ENCODE peak calls at places on chromosomes 11 and 22, in six cellular contexts. I, A, B, R, X and P are unnamed samples.

GRCh38 chr11:8263109-8263768 is 439 bp downstream of the LMO1 start:
- DNase-seq in I (no peak), A (no peak), B (no peak), R (no peak), X (no peak), P (no peak)

GRCh38 chr11:62466444-62466843 is 47.6 kb downstream of the SCGB1A1 start:
- DNase-seq in I (peak; percentile 59), A (no peak), B (no peak), R (no peak), X (no peak), P (no peak)

GRCh38 chr11:128905345-128906184 is 14.4 kb downstream of the KCNJ5 start:
- DNase-seq in I (peak; percentile 15), A (no peak), B (no peak), R (no peak), X (peak; percentile 70), P (peak; percentile 86)

GRCh38 chr22:27791494-27792241 is 9.9 kb downstream of the MN1 start:
- DNase-seq in I (no peak), A (no peak), B (no peak), R (no peak), X (no peak), P (no peak)

GRCh38 chr11:86575208-86575855 is 97.1 kb downstream of the ME3 start:
- DNase-seq in I (no peak), A (no peak), B (no peak), R (no peak), X (no peak), P (no peak)

GRCh38 chr11:82326853-82327252 is 406.8 kb downstream of the FAM181B start:
- DNase-seq in I (no peak), A (no peak), B (no peak), R (no peak), X (no peak), P (no peak)

GRCh38 chr11:94657629-94658028 is 90.5 kb downstream of the PIWIL4 start:
- DNase-seq in I (no peak), A (no peak), B (no peak), R (no peak), X (no peak), P (no peak)

GRCh38 chr11:45919806-45920530 is 2.3 kb upstream of the PEX16 start:
- DNase-seq in I (no peak), A (peak; percentile 34), B (no peak), R (no peak), X (no peak), P (no peak)

GRCh38 chr11:7281083-7281482 is 29.4 kb downstream of the SYT9 start:
- DNase-seq in I (no peak), A (peak; percentile 4), B (peak; percentile 20), R (no peak), X (no peak), P (no peak)

GRCh38 chr11:2580444-2581050 is 119.2 kb downstream of the KCNQ1OT1 start:
- DNase-seq in I (no peak), A (no peak), B (no peak), R (no peak), X (no peak), P (no peak)

GRCh38 chr11:2582436-2582931 is 117.3 kb downstream of the KCNQ1OT1 start:
- DNase-seq in I (no peak), A (no peak), B (no peak), R (no peak), X (no peak), P (no peak)

GRCh38 chr11:2581151-2581930 is 118.5 kb downstream of the KCNQ1OT1 start:
- DNase-seq in I (no peak), A (no peak), B (no peak), R (no peak), X (no peak), P (no peak)

GRCh38 chr11:2582958-2583604 is 116.7 kb downstream of the KCNQ1OT1 start:
- DNase-seq in I (no peak), A (no peak), B (no peak), R (no peak), X (no peak), P (no peak)

DNA sequence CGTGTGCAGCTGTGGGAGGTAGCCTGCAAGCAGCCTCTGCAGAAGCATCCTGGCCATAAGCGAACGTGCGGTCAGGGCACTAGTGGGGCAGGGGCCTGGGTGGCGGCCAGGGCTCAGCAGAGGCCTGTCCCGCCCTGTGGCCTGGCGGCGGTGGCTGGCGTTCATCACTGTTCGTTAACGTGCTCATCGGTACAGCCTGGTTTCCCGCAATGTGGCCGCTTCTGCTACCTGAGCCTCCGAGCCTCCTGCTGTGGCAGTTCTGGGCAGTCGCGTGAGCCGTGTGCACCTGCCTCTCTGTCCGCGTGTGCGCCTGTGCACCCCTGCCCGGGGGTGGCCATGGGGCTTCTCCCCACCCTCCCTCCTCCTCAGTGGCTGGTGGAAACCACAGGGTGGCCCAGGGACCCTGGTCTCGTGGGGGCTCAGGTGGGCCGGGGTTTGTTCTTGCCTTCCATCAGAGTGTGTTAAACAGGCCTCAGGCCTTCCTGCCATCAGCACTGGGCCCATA is 117.8 kb downstream of the KCNQ1OT1 start:
- DNase-seq in I (no peak), A (no peak), B (no peak), R (no peak), X (no peak), P (no peak)
- TF ChIP-seq MYC in I (no peak), A (no peak), B (no peak), R (no peak), X (no peak), P (no peak)

DNA sequence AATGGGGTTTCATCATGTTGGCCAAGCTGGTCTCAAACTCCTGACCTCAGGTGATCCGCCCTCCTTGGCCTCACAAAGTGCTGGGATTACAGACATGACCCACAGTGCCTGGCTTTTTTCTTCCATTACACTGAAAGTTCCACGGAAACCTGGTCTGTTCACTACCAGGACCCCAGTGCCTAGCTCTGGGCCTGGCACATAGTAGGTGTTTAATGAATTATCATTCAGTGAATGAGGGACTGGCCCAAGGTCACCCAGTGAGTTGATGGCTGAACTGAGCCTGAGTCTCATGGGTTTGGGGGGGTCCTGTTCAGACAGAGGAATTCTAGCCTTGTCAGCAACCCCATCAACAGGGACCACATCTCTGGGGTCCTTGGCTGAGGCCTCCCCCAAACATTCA is 3.1 kb downstream of the C11orf86 start:
- DNase-seq in I (no peak), A (no peak), B (no peak), R (no peak), X (no peak), P (no peak)
- TF ChIP-seq MAX in I (no peak), A (no peak), B (no peak), R (no peak), X (no peak), P (no peak)

DNA sequence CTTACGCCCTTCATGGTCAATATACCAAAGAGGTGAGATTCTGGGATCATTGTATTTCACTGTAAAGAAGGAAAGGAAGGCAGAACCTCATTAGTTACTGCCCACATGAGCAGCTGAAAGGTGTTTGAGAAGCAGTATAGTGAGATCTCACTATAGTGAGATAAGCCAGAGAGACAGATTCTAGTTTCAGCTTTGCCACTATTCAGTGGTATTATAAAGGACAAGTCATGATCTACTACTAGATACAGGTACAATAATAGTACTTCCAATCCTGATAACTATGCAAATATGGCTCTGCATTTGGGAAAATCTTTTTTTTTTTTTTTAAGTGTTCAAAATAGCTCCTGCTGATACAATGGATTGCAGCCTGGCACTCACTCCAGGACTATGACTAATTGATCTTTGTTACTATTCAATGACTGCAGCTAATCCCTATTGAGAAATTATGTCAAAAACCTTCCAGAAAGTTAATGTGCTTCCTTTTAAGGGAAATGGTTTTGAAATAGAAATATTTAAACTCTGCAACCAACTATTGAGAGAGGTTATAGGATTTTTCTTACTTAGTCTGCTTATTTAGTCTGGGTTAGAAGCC is 8.3 kb upstream of the DLAT start:
- DNase-seq in I (no peak), A (no peak), B (peak; percentile 58), R (no peak), X (no peak), P (peak; percentile 23)
- TF ChIP-seq MYC in I (no peak), A (no peak), B (no peak), R (no peak), X (no peak), P (no peak)

GRCh38 chr11:70525466-70525865 is 127.1 kb downstream of the CTTN start:
- DNase-seq in I (no peak), A (no peak), B (no peak), R (no peak), X (no peak), P (no peak)

GRCh38 chr11:70525006-70525405 is 126.7 kb downstream of the CTTN start:
- DNase-seq in I (no peak), A (no peak), B (no peak), R (no peak), X (no peak), P (no peak)

GRCh38 chr11:70527046-70527395 is 128.7 kb downstream of the CTTN start:
- DNase-seq in I (no peak), A (no peak), B (no peak), R (no peak), X (no peak), P (no peak)

GRCh38 chr11:70527429-70528045 is 129.2 kb downstream of the CTTN start:
- DNase-seq in I (peak; percentile 6), A (no peak), B (no peak), R (no peak), X (no peak), P (no peak)

DNA sequence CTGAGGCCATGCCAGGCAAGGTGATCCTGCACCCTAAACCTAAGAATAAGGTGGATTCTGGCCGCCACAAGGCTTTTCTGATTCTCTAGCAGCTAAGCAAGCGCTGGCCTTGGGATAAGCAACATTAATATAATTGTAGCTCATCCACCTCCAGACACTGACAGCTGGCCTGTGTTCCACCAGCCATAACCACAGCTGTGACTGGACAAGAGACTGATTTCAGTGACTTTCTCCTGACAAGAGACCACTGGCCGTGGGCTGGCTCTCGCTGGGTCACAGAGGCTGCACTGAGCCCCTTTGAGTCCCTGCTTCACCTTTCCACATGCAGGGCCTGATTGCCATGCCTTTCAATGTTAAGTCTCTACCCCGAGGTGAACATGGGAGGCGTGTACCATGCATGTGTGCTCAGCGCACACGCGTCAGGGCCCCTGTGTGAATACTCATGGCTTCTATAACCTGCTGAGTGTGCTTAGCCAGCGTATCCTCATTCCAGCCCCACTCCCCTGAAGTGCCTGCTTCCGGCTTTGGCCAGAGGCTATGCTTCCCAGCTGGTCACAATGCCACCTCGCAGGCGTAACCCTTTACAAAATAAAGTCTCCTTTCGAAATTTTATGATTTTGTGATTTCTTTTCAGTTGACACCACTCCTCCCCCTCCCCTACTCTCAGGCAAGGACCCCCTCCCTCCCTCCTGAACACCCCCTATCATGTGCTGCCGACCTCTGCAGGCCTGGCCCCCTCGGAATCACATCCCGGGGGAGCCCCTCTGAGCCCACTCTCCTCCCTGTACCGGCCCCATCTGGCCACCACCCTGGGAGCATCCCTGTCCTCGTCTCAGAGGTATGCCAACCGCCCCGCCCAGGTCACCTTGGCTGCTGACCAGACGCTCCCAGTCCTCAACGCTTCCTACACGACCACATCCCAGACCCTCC is 128.1 kb downstream of the CTTN start:
- DNase-seq in I (no peak), A (no peak), B (no peak), R (no peak), X (no peak), P (no peak)
- TF ChIP-seq MAX in I (no peak), A (no peak), B (no peak), R (no peak), X (no peak), P (no peak)

GRCh38 chr11:25970726-25971508 is 361.0 kb upstream of the ANO3 start:
- DNase-seq in I (no peak), A (no peak), B (no peak), R (no peak), X (peak; percentile 1), P (no peak)
- TF ChIP-seq MYC in I (no peak), A (no peak), B (no peak), R (no peak), X (no peak), P (no peak)